ENCODE peak calls at places on chromosome 9, in four cellular contexts. C, T, S and M are unnamed samples.
A peak's percentile ranks its signal among the peaks of the same experiment; 100 is the strongest.

GRCh38 chr9:126822278-126822677 is 17.4 kb downstream of the ZBTB43 start:
- ATAC-seq in C (peak; percentile 58), T (no peak), S (peak; percentile 76), M (no peak)

GRCh38 chr9:71741841-71742648 is 26.3 kb downstream of the CEMIP2 start:
- ATAC-seq in C (no peak), T (peak; percentile 47), S (no peak), M (no peak)

GRCh38 chr9:95111716-95112115 is 205.8 kb downstream of the FANCC start:
- ATAC-seq in C (no peak), T (no peak), S (no peak), M (no peak)

GRCh38 chr9:120432600-120432999 is 147.4 kb downstream of the CDK5RAP2 start:
- ATAC-seq in C (no peak), T (no peak), S (no peak), M (no peak)

GRCh38 chr9:135963338-135963737 is 2.2 kb upstream of the UBAC1 start:
- ATAC-seq in C (no peak), T (no peak), S (no peak), M (no peak)

GRCh38 chr9:125538092-125538473 is 168.9 kb downstream of the MAPKAP1 start:
- ATAC-seq in C (peak; percentile 58), T (peak; percentile 85), S (peak; percentile 56), M (peak; percentile 34)

GRCh38 chr9:87824216-87824875 is 58.3 kb upstream of the SPATA31E1 start:
- ATAC-seq in C (peak; percentile 22), T (no peak), S (no peak), M (no peak)

GRCh38 chr9:98885575-98886292 is 58.0 kb upstream of the COL15A1 start:
- ATAC-seq in C (no peak), T (no peak), S (no peak), M (no peak)

GRCh38 chr9:116701940-116702642 is 15.0 kb downstream of the TRIM32 start:
- ATAC-seq in C (no peak), T (no peak), S (peak; percentile 5), M (no peak)

GRCh38 chr9:98993570-98993945 is 49.9 kb downstream of the COL15A1 start:
- ATAC-seq in C (peak; percentile 5), T (peak; percentile 78), S (no peak), M (peak; percentile 7)

GRCh38 chr9:107870221-107870620 is 380.7 kb upstream of the KLF4 start:
- ATAC-seq in C (no peak), T (no peak), S (no peak), M (no peak)

GRCh38 chr9:84513473-84513872 is 156.1 kb upstream of the NTRK2 start:
- ATAC-seq in C (peak; percentile 70), T (no peak), S (no peak), M (no peak)

GRCh38 chr9:27183701-27184100 is 74.7 kb downstream of the TEK start:
- ATAC-seq in C (no peak), T (peak; percentile 53), S (no peak), M (no peak)

GRCh38 chr9:131405429-131405828 is 11.5 kb downstream of the PRRC2B start:
- ATAC-seq in C (peak; percentile 73), T (no peak), S (peak; percentile 65), M (no peak)

GRCh38 chr9:101566904-101567724 is 27.7 kb downstream of the PPP3R2 start:
- ATAC-seq in C (no peak), T (no peak), S (no peak), M (no peak)

GRCh38 chr9:137280478-137281344 is 3.2 kb downstream of the TOR4A start:
- ATAC-seq in C (no peak), T (no peak), S (peak; percentile 39), M (no peak)

GRCh38 chr9:113842086-113842485 is 34.0 kb upstream of the ZNF618 start:
- ATAC-seq in C (no peak), T (no peak), S (no peak), M (no peak)

GRCh38 chr9:111974092-111974681 is 77.6 kb downstream of the UGCG start:
- ATAC-seq in C (peak; percentile 39), T (peak; percentile 41), S (no peak), M (peak; percentile 22)

GRCh38 chr9:116154976-116155699 is 1.5 kb downstream of the PAPPA start:
- ATAC-seq in C (no peak), T (peak; percentile 27), S (no peak), M (no peak)

GRCh38 chr9:78053627-78054026 is 22.0 kb upstream of the GNAQ start:
- ATAC-seq in C (no peak), T (no peak), S (no peak), M (no peak)

GRCh38 chr9:33044162-33044673 is 19.1 kb downstream of the DNAJA1 start:
- ATAC-seq in C (peak; percentile 96), T (peak; percentile 95), S (peak; percentile 89), M (peak; percentile 94)

GRCh38 chr9:81597749-81598497 is 91.4 kb downstream of the TLE1 start:
- ATAC-seq in C (peak; percentile 58), T (no peak), S (peak; percentile 95), M (no peak)

DNA sequence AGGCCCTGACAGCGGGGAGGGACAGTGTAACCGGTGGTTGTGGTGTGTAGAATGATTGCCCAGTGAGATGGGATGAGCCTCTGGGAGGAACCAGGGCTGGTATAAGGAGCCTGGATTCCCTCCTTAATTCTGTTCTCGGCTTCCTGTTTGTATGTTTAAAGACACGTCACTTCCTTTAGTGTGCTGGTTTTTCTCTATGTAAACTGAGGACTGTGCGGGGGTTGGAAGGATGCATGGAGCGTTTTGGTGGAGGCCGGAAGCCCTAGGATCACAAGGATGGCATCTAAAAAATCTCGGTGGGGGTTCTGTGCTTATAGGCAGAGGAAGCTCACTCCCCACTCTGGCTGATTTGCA is 958 bp downstream of the NTMT1 start:
- ATAC-seq in C (no peak), T (no peak), S (no peak), M (no peak)
- H3K4me1 ChIP-seq in C (peaks cover 60% of the 10 kb centered on the region), T (peaks cover 62% of the 10 kb centered on the region), S (peaks cover 46% of the 10 kb centered on the region), M (peaks cover 76% of the 10 kb centered on the region)

GRCh38 chr9:123323482-123324013 is 32.4 kb upstream of the CRB2 start:
- ATAC-seq in C (peak; percentile 77), T (no peak), S (no peak), M (no peak)

GRCh38 chr9:123319541-123320339 is 36.3 kb upstream of the CRB2 start:
- ATAC-seq in C (no peak), T (peak; percentile 33), S (no peak), M (no peak)

GRCh38 chr9:123320814-123321213 is 35.2 kb upstream of the CRB2 start:
- ATAC-seq in C (no peak), T (no peak), S (no peak), M (no peak)

GRCh38 chr9:123322771-123323481 is 33.1 kb upstream of the CRB2 start:
- ATAC-seq in C (peak; percentile 60), T (peak; percentile 2), S (peak; percentile 67), M (no peak)

DNA sequence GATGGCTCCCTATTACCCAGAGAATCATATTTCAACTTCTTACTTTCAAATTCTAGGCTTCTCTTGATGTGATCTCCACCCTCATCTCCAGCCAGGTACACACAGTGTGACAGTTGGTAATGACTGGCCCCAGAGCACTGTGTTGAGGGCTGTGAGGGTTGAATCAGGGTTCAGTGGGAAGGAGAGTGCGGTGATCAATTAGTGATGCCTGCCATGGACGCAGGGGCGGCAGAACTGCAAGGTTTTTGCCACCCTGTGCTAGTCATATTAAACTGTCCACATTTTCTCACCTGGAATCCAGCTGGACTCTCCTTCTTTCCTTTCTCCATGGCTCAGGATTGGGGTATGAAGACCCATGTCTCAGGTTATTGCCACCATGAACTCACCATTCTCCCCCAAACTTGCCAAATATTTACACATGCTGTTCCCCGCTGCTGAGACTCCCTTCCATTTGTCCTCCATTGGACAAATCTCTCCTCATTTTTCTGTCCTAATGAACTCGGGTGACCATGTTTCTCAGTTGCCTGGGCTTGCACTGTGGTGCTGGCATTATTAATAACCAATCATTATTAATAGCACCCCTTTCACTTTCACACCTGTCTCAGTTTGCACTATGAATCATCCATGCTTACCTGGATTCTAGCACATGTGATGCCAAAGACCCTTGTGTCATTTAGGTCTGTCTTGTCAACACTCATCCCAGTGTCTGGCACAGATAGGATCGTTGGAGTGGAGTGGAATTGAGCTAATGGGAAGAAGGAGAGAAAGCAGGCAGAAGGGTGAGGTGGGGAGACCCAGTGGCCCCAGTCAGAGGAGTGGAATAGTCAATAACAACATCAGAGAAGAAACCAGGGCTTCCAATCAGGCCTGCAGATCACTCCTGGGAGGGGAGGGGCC is 33.9 kb upstream of the CRB2 start:
- ATAC-seq in C (no peak), T (no peak), S (no peak), M (no peak)
- H3K4me1 ChIP-seq in C (peaks cover 20% of the 10 kb centered on the region), T (peaks cover 46% of the 10 kb centered on the region), S (peaks cover 26% of the 10 kb centered on the region), M (peaks cover 33% of the 10 kb centered on the region)

GRCh38 chr9:70125621-70126020 is 82.0 kb downstream of the MAMDC2 start:
- ATAC-seq in C (no peak), T (no peak), S (no peak), M (no peak)
- H3K4me1 ChIP-seq in C (peaks cover 10% of the 10 kb centered on the region), T (peaks cover 7% of the 10 kb centered on the region), S (peaks cover 19% of the 10 kb centered on the region), M (peaks cover 85% of the 10 kb centered on the region)

GRCh38 chr9:18359335-18359734 is 114.6 kb upstream of the ADAMTSL1 start:
- ATAC-seq in C (no peak), T (no peak), S (no peak), M (no peak)
- H3K4me1 ChIP-seq in C (peaks cover 19% of the 10 kb centered on the region), T (no peaks in the 10 kb centered on the region), S (no peaks in the 10 kb centered on the region), M (peaks cover 34% of the 10 kb centered on the region)

GRCh38 chr9:5624655-5625054 is 4.3 kb upstream of the RIC1 start:
- ATAC-seq in C (no peak), T (no peak), S (no peak), M (no peak)
- H3K4me1 ChIP-seq in C (peaks cover 33% of the 10 kb centered on the region), T (peaks cover 62% of the 10 kb centered on the region), S (peaks cover 29% of the 10 kb centered on the region), M (peaks cover 70% of the 10 kb centered on the region)

DNA sequence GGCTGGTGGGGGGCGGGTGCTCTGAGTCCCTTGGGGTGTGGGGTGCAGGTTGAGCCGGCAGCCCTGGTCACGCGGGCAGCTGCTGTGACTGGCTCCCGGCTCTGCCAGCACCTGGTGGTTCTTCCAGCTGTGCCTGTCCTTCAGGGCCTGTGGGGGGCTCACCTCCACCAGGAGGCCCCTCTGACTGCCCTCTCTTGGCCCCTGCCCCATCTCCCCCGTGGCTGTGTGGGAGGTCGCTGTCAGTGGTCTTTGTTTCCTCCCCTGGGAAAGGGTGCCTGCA is 3.3 kb downstream of the RXRA start:
- ATAC-seq in C (no peak), T (no peak), S (peak; percentile 30), M (no peak)
- H3K4me1 ChIP-seq in C (peaks cover 83% of the 10 kb centered on the region), T (peaks cover 81% of the 10 kb centered on the region), S (peaks cover 69% of the 10 kb centered on the region), M (no peaks in the 10 kb centered on the region)

DNA sequence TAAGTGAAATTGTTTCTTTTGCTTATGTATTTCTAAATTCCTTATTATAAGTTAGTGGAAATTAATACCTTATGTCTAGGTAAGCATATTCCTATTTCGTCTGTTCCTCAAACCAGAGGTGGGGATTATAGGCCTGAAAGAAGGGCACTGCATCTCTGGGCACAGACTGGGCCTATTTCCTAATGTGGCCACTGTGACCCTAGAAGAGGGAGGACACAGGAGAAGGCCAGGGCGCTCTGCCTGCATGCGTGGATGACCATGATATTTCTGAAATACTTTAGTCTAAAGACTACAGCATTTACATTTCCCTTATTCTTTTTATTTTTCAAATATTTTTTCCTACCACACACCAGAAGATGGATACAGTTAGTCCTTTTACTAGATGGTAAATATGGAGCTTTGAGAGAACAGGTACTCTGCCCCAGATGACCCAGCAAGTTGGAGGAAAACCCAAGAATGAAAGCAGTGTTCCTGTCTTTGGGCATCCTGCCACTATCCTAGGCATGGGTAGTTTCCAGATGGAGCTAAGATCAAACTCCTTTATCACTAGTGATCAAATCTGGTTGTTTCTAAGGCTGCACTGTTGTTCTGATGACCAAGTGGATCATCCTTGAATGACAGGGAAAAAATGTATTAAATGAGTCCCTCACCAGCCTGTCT is 27.8 kb downstream of the RUSC2 start:
- ATAC-seq in C (no peak), T (peak; percentile 6), S (peak; percentile 51), M (peak; percentile 2)
- H3K4me1 ChIP-seq in C (peaks cover 72% of the 10 kb centered on the region), T (peaks cover 64% of the 10 kb centered on the region), S (peaks cover 95% of the 10 kb centered on the region), M (peaks cover 98% of the 10 kb centered on the region)